ENCODE peak calls at places on chromosomes 5 and 9, in seven cellular contexts. One of them, this sample, is unnamed.

GRCh38 chr5:56737002-56737621 is 78.2 kb upstream of the MAP3K1 start:
- DNase-seq in kidney tubule cell: peak
- DNase-seq in kidney glomerular epithelial cell: no peak
- DNase-seq in adrenal gland: no peak
- DNase-seq in stimulated activated CD4-positive, alpha-beta T cell treated with anti-CD3 and anti-CD28 coated beads, Interleukin-1b, Interleukin-23, amount 100 ng/mL, for 24 hours: no peak
- DNase-seq in endothelial cell: no peak
- DNase-seq in midbrain: no peak
- DNase-seq in this sample: no peak

GRCh38 chr5:178739452-178740180 is 9.2 kb upstream of the ZNF354A start:
- DNase-seq in kidney tubule cell: peak
- DNase-seq in kidney glomerular epithelial cell: no peak
- DNase-seq in adrenal gland: no peak
- DNase-seq in midbrain: no peak
- DNase-seq in stimulated activated CD4-positive, alpha-beta T cell treated with anti-CD3 and anti-CD28 coated beads, Interleukin-1b, Interleukin-23, amount 100 ng/mL, for 24 hours: no peak
- DNase-seq in endothelial cell: no peak
- DNase-seq in this sample: no peak

GRCh38 chr9:129282308-129283211 is 104.5 kb upstream of the IER5L start:
- DNase-seq in endothelial cell: no peak
- DNase-seq in kidney glomerular epithelial cell: no peak
- DNase-seq in adrenal gland: peak
- DNase-seq in stimulated activated CD4-positive, alpha-beta T cell treated with anti-CD3 and anti-CD28 coated beads, Interleukin-1b, Interleukin-23, amount 100 ng/mL, for 24 hours: no peak
- DNase-seq in kidney tubule cell: peak
- DNase-seq in midbrain: no peak
- DNase-seq in this sample: no peak

GRCh38 chr5:123696948-123697347 is 185.0 kb downstream of the CSNK1G3 start:
- DNase-seq in stimulated activated CD4-positive, alpha-beta T cell treated with anti-CD3 and anti-CD28 coated beads, Interleukin-1b, Interleukin-23, amount 100 ng/mL, for 24 hours: no peak
- DNase-seq in kidney tubule cell: peak
- DNase-seq in adrenal gland: no peak
- DNase-seq in kidney glomerular epithelial cell: no peak
- DNase-seq in endothelial cell: no peak
- DNase-seq in midbrain: peak
- DNase-seq in this sample: no peak

GRCh38 chr9:126880947-126881332 is 20.5 kb downstream of the ZBTB34 start:
- DNase-seq in midbrain: peak
- DNase-seq in stimulated activated CD4-positive, alpha-beta T cell treated with anti-CD3 and anti-CD28 coated beads, Interleukin-1b, Interleukin-23, amount 100 ng/mL, for 24 hours: no peak
- DNase-seq in kidney glomerular epithelial cell: no peak
- DNase-seq in kidney tubule cell: no peak
- DNase-seq in endothelial cell: no peak
- DNase-seq in adrenal gland: no peak
- DNase-seq in this sample: no peak

GRCh38 chr5:23302438-23302837 is 205.0 kb upstream of the PRDM9 start:
- DNase-seq in stimulated activated CD4-positive, alpha-beta T cell treated with anti-CD3 and anti-CD28 coated beads, Interleukin-1b, Interleukin-23, amount 100 ng/mL, for 24 hours: no peak
- DNase-seq in midbrain: no peak
- DNase-seq in kidney glomerular epithelial cell: no peak
- DNase-seq in adrenal gland: no peak
- DNase-seq in endothelial cell: no peak
- DNase-seq in kidney tubule cell: no peak
- DNase-seq in this sample: no peak

GRCh38 chr5:76050131-76050530 is 33.1 kb upstream of the SV2C start:
- DNase-seq in stimulated activated CD4-positive, alpha-beta T cell treated with anti-CD3 and anti-CD28 coated beads, Interleukin-1b, Interleukin-23, amount 100 ng/mL, for 24 hours: no peak
- DNase-seq in adrenal gland: no peak
- DNase-seq in kidney tubule cell: no peak
- DNase-seq in endothelial cell: no peak
- DNase-seq in kidney glomerular epithelial cell: no peak
- DNase-seq in midbrain: no peak
- DNase-seq in this sample: no peak

GRCh38 chr9:34126207-34127034 is at the start of gene DCAF12:
- DNase-seq in endothelial cell: peak
- DNase-seq in adrenal gland: peak
- DNase-seq in kidney glomerular epithelial cell: peak
- DNase-seq in midbrain: peak
- DNase-seq in stimulated activated CD4-positive, alpha-beta T cell treated with anti-CD3 and anti-CD28 coated beads, Interleukin-1b, Interleukin-23, amount 100 ng/mL, for 24 hours: peak
- DNase-seq in kidney tubule cell: peak
- DNase-seq in this sample: peak

GRCh38 chr9:27572566-27572917 is 739 bp downstream of the C9orf72 start:
- DNase-seq in kidney glomerular epithelial cell: peak
- DNase-seq in endothelial cell: peak
- DNase-seq in stimulated activated CD4-positive, alpha-beta T cell treated with anti-CD3 and anti-CD28 coated beads, Interleukin-1b, Interleukin-23, amount 100 ng/mL, for 24 hours: no peak
- DNase-seq in adrenal gland: peak
- DNase-seq in midbrain: peak
- DNase-seq in kidney tubule cell: peak
- DNase-seq in this sample: no peak

GRCh38 chr9:90979614-90980013 is 178.0 kb downstream of the SYK start:
- DNase-seq in adrenal gland: no peak
- DNase-seq in kidney glomerular epithelial cell: no peak
- DNase-seq in stimulated activated CD4-positive, alpha-beta T cell treated with anti-CD3 and anti-CD28 coated beads, Interleukin-1b, Interleukin-23, amount 100 ng/mL, for 24 hours: no peak
- DNase-seq in endothelial cell: no peak
- DNase-seq in midbrain: no peak
- DNase-seq in kidney tubule cell: no peak
- DNase-seq in this sample: no peak

GRCh38 chr9:121398374-121398773 is 28.3 kb upstream of the STOM start:
- DNase-seq in kidney tubule cell: peak
- DNase-seq in stimulated activated CD4-positive, alpha-beta T cell treated with anti-CD3 and anti-CD28 coated beads, Interleukin-1b, Interleukin-23, amount 100 ng/mL, for 24 hours: no peak
- DNase-seq in endothelial cell: no peak
- DNase-seq in midbrain: no peak
- DNase-seq in kidney glomerular epithelial cell: peak
- DNase-seq in adrenal gland: no peak
- DNase-seq in this sample: no peak

GRCh38 chr9:71079451-71079850 is 42.0 kb downstream of the TRPM3 start:
- DNase-seq in endothelial cell: no peak
- DNase-seq in midbrain: no peak
- DNase-seq in adrenal gland: no peak
- DNase-seq in kidney tubule cell: no peak
- DNase-seq in stimulated activated CD4-positive, alpha-beta T cell treated with anti-CD3 and anti-CD28 coated beads, Interleukin-1b, Interleukin-23, amount 100 ng/mL, for 24 hours: no peak
- DNase-seq in kidney glomerular epithelial cell: no peak
- DNase-seq in this sample: no peak

GRCh38 chr9:111896942-111897830 is 572 bp downstream of the UGCG start:
- DNase-seq in endothelial cell: peak
- DNase-seq in kidney tubule cell: peak
- DNase-seq in adrenal gland: peak
- DNase-seq in stimulated activated CD4-positive, alpha-beta T cell treated with anti-CD3 and anti-CD28 coated beads, Interleukin-1b, Interleukin-23, amount 100 ng/mL, for 24 hours: no peak
- DNase-seq in midbrain: no peak
- DNase-seq in kidney glomerular epithelial cell: no peak
- DNase-seq in this sample: no peak

GRCh38 chr5:61816585-61817450 is 484.8 kb downstream of the ZSWIM6 start:
- DNase-seq in kidney glomerular epithelial cell: no peak
- DNase-seq in midbrain: no peak
- DNase-seq in adrenal gland: no peak
- DNase-seq in kidney tubule cell: no peak
- DNase-seq in endothelial cell: no peak
- DNase-seq in stimulated activated CD4-positive, alpha-beta T cell treated with anti-CD3 and anti-CD28 coated beads, Interleukin-1b, Interleukin-23, amount 100 ng/mL, for 24 hours: no peak
- DNase-seq in this sample: no peak

GRCh38 chr5:157817928-157818327 is 41.0 kb downstream of the CLINT1 start:
- DNase-seq in endothelial cell: no peak
- DNase-seq in adrenal gland: no peak
- DNase-seq in midbrain: no peak
- DNase-seq in kidney tubule cell: no peak
- DNase-seq in kidney glomerular epithelial cell: no peak
- DNase-seq in stimulated activated CD4-positive, alpha-beta T cell treated with anti-CD3 and anti-CD28 coated beads, Interleukin-1b, Interleukin-23, amount 100 ng/mL, for 24 hours: no peak
- DNase-seq in this sample: no peak

GRCh38 chr5:135245521-135246499 is 153.2 kb downstream of the MACROH2A1 start:
- DNase-seq in stimulated activated CD4-positive, alpha-beta T cell treated with anti-CD3 and anti-CD28 coated beads, Interleukin-1b, Interleukin-23, amount 100 ng/mL, for 24 hours: no peak
- DNase-seq in midbrain: no peak
- DNase-seq in adrenal gland: peak
- DNase-seq in kidney glomerular epithelial cell: no peak
- DNase-seq in kidney tubule cell: peak
- DNase-seq in endothelial cell: peak
- DNase-seq in this sample: no peak

GRCh38 chr5:132677682-132678400 is 4.1 kb downstream of the IL4 start:
- DNase-seq in stimulated activated CD4-positive, alpha-beta T cell treated with anti-CD3 and anti-CD28 coated beads, Interleukin-1b, Interleukin-23, amount 100 ng/mL, for 24 hours: no peak
- DNase-seq in adrenal gland: no peak
- DNase-seq in midbrain: no peak
- DNase-seq in endothelial cell: no peak
- DNase-seq in kidney glomerular epithelial cell: no peak
- DNase-seq in kidney tubule cell: no peak
- DNase-seq in this sample: no peak

GRCh38 chr9:135329571-135330306 is 149.8 kb upstream of the PPP1R26 start:
- DNase-seq in kidney tubule cell: no peak
- DNase-seq in kidney glomerular epithelial cell: no peak
- DNase-seq in endothelial cell: no peak
- DNase-seq in stimulated activated CD4-positive, alpha-beta T cell treated with anti-CD3 and anti-CD28 coated beads, Interleukin-1b, Interleukin-23, amount 100 ng/mL, for 24 hours: no peak
- DNase-seq in adrenal gland: no peak
- DNase-seq in midbrain: no peak
- DNase-seq in this sample: no peak

GRCh38 chr9:116539549-116539948 is 147.6 kb upstream of the TRIM32 start:
- DNase-seq in kidney tubule cell: no peak
- DNase-seq in adrenal gland: no peak
- DNase-seq in endothelial cell: no peak
- DNase-seq in stimulated activated CD4-positive, alpha-beta T cell treated with anti-CD3 and anti-CD28 coated beads, Interleukin-1b, Interleukin-23, amount 100 ng/mL, for 24 hours: no peak
- DNase-seq in midbrain: no peak
- DNase-seq in kidney glomerular epithelial cell: no peak
- DNase-seq in this sample: no peak

GRCh38 chr9:36116593-36116992 is 19.9 kb upstream of the GLIPR2 start:
- DNase-seq in midbrain: no peak
- DNase-seq in endothelial cell: no peak
- DNase-seq in kidney glomerular epithelial cell: no peak
- DNase-seq in kidney tubule cell: no peak
- DNase-seq in stimulated activated CD4-positive, alpha-beta T cell treated with anti-CD3 and anti-CD28 coated beads, Interleukin-1b, Interleukin-23, amount 100 ng/mL, for 24 hours: no peak
- DNase-seq in adrenal gland: no peak
- DNase-seq in this sample: no peak

GRCh38 chr5:78706381-78706780 is 57.8 kb upstream of the LHFPL2 start:
- DNase-seq in stimulated activated CD4-positive, alpha-beta T cell treated with anti-CD3 and anti-CD28 coated beads, Interleukin-1b, Interleukin-23, amount 100 ng/mL, for 24 hours: no peak
- DNase-seq in kidney glomerular epithelial cell: no peak
- DNase-seq in kidney tubule cell: no peak
- DNase-seq in endothelial cell: no peak
- DNase-seq in adrenal gland: no peak
- DNase-seq in midbrain: no peak
- DNase-seq in this sample: no peak

GRCh38 chr9:97633859-97634485 is 351 bp downstream of the NCBP1 start:
- DNase-seq in kidney glomerular epithelial cell: no peak
- DNase-seq in adrenal gland: no peak
- DNase-seq in midbrain: peak
- DNase-seq in stimulated activated CD4-positive, alpha-beta T cell treated with anti-CD3 and anti-CD28 coated beads, Interleukin-1b, Interleukin-23, amount 100 ng/mL, for 24 hours: no peak
- DNase-seq in endothelial cell: no peak
- DNase-seq in kidney tubule cell: peak
- DNase-seq in this sample: no peak

GRCh38 chr5:11452854-11453253 is 451.4 kb downstream of the CTNND2 start:
- DNase-seq in kidney tubule cell: peak
- DNase-seq in stimulated activated CD4-positive, alpha-beta T cell treated with anti-CD3 and anti-CD28 coated beads, Interleukin-1b, Interleukin-23, amount 100 ng/mL, for 24 hours: no peak
- DNase-seq in kidney glomerular epithelial cell: no peak
- DNase-seq in midbrain: no peak
- DNase-seq in endothelial cell: no peak
- DNase-seq in adrenal gland: no peak
- DNase-seq in this sample: no peak

GRCh38 chr5:122154910-122155309 is 25.6 kb downstream of the ZNF474 start:
- DNase-seq in kidney glomerular epithelial cell: no peak
- DNase-seq in kidney tubule cell: peak
- DNase-seq in stimulated activated CD4-positive, alpha-beta T cell treated with anti-CD3 and anti-CD28 coated beads, Interleukin-1b, Interleukin-23, amount 100 ng/mL, for 24 hours: no peak
- DNase-seq in midbrain: no peak
- DNase-seq in endothelial cell: no peak
- DNase-seq in adrenal gland: no peak
- DNase-seq in this sample: no peak

GRCh38 chr9:69178583-69179011 is 4.5 kb downstream of the TJP2 start:
- DNase-seq in adrenal gland: no peak
- DNase-seq in midbrain: no peak
- DNase-seq in endothelial cell: no peak
- DNase-seq in stimulated activated CD4-positive, alpha-beta T cell treated with anti-CD3 and anti-CD28 coated beads, Interleukin-1b, Interleukin-23, amount 100 ng/mL, for 24 hours: no peak
- DNase-seq in kidney glomerular epithelial cell: peak
- DNase-seq in kidney tubule cell: peak
- DNase-seq in this sample: no peak

GRCh38 chr5:54738118-54738972 is 220.8 kb downstream of the SNX18 start:
- DNase-seq in kidney glomerular epithelial cell: no peak
- DNase-seq in kidney tubule cell: peak
- DNase-seq in endothelial cell: no peak
- DNase-seq in midbrain: peak
- DNase-seq in stimulated activated CD4-positive, alpha-beta T cell treated with anti-CD3 and anti-CD28 coated beads, Interleukin-1b, Interleukin-23, amount 100 ng/mL, for 24 hours: no peak
- DNase-seq in adrenal gland: peak
- DNase-seq in this sample: no peak

GRCh38 chr9:71793386-71794105 is 25.2 kb upstream of the CEMIP2 start:
- DNase-seq in midbrain: no peak
- DNase-seq in kidney glomerular epithelial cell: peak
- DNase-seq in adrenal gland: no peak
- DNase-seq in stimulated activated CD4-positive, alpha-beta T cell treated with anti-CD3 and anti-CD28 coated beads, Interleukin-1b, Interleukin-23, amount 100 ng/mL, for 24 hours: no peak
- DNase-seq in kidney tubule cell: peak
- DNase-seq in endothelial cell: peak
- DNase-seq in this sample: no peak

GRCh38 chr9:4671737-4672136 is 5.5 kb upstream of the SPATA6L start:
- DNase-seq in stimulated activated CD4-positive, alpha-beta T cell treated with anti-CD3 and anti-CD28 coated beads, Interleukin-1b, Interleukin-23, amount 100 ng/mL, for 24 hours: no peak
- DNase-seq in endothelial cell: no peak
- DNase-seq in midbrain: no peak
- DNase-seq in adrenal gland: no peak
- DNase-seq in kidney glomerular epithelial cell: no peak
- DNase-seq in kidney tubule cell: no peak
- DNase-seq in this sample: no peak

GRCh38 chr9:14768561-14769234 is 46.2 kb upstream of the CER1 start:
- DNase-seq in endothelial cell: peak
- DNase-seq in adrenal gland: peak
- DNase-seq in midbrain: peak
- DNase-seq in kidney tubule cell: peak
- DNase-seq in kidney glomerular epithelial cell: peak
- DNase-seq in stimulated activated CD4-positive, alpha-beta T cell treated with anti-CD3 and anti-CD28 coated beads, Interleukin-1b, Interleukin-23, amount 100 ng/mL, for 24 hours: no peak
- DNase-seq in this sample: peak

This sample was measured in NCI-H1048.